ENCODE peak calls at places on chromosomes 16 and 17, in nine cellular contexts. Q is heart left ventricle; Z is pancreas; U is colonic mucosa; H is PC-9; P is CD4-positive, alpha-beta memory T cell; M is uterus; O is CD8-positive, alpha-beta T cell; J is body of pancreas. E is an unnamed sample.

GRCh38 chr16:71528257-71528656 is 2.0 kb downstream of the CHST4 start:
- DNase-seq in Q (no peak), Z (no peak), U (no peak), H (no peak), P (no peak), M (no peak), O (no peak), J (no peak), E (no peak)

GRCh38 chr17:48603959-48604769 is 622 bp downstream of the HOXB6 start:
- DNase-seq in Q (no peak), Z (no peak), U (peak; percentile 82), H (peak; percentile 68), P (no peak), M (no peak), O (no peak), J (no peak), E (no peak)

GRCh38 chr17:27968206-27968732 is 74.2 kb upstream of the NLK start:
- DNase-seq in Q (peak; percentile 69), Z (peak; percentile 82), U (no peak), H (no peak), P (no peak), M (no peak), O (no peak), J (peak; percentile 82), E (no peak)

GRCh38 chr17:78607061-78607460 is 29.9 kb upstream of the DNAH17 start:
- DNase-seq in Q (no peak), Z (no peak), U (no peak), H (no peak), P (no peak), M (no peak), O (no peak), J (no peak), E (no peak)

GRCh38 chr16:4370570-4371480 is 823 bp upstream of the VASN start:
- DNase-seq in Q (peak; percentile 78), Z (peak; percentile 61), U (peak; percentile 66), H (no peak), P (no peak), M (peak; percentile 76), O (no peak), J (peak; percentile 42), E (peak; percentile 77)

GRCh38 chr17:35749560-35750412 is 3.3 kb downstream of the GAS2L2 start:
- DNase-seq in Q (no peak), Z (no peak), U (no peak), H (no peak), P (no peak), M (no peak), O (no peak), J (no peak), E (no peak)

GRCh38 chr17:2779545-2779944 is 16.7 kb upstream of the RAP1GAP2 start:
- DNase-seq in Q (no peak), Z (no peak), U (no peak), H (no peak), P (no peak), M (no peak), O (no peak), J (no peak), E (no peak)

GRCh38 chr16:87541882-87542234 is 49.0 kb upstream of the ZCCHC14 start:
- DNase-seq in Q (no peak), Z (no peak), U (no peak), H (no peak), P (no peak), M (no peak), O (no peak), J (no peak), E (no peak)

GRCh38 chr16:4139968-4140367 is 23.7 kb upstream of the ADCY9 start:
- DNase-seq in Q (no peak), Z (no peak), U (no peak), H (no peak), P (no peak), M (no peak), O (no peak), J (no peak), E (no peak)

GRCh38 chr17:77314601-77315000 is 173.8 kb downstream of the SEC14L1 start:
- DNase-seq in Q (no peak), Z (no peak), U (no peak), H (no peak), P (no peak), M (no peak), O (no peak), J (no peak), E (no peak)

GRCh38 chr16:59688006-59688405 is 953.9 kb upstream of the GOT2 start:
- DNase-seq in Q (no peak), Z (no peak), U (no peak), H (no peak), P (no peak), M (no peak), O (no peak), J (no peak), E (no peak)

GRCh38 chr17:36778458-36778857 is 158.8 kb upstream of the LHX1 start:
- DNase-seq in Q (no peak), Z (no peak), U (no peak), H (peak; percentile 56), P (no peak), M (no peak), O (no peak), J (no peak), E (no peak)

DNA sequence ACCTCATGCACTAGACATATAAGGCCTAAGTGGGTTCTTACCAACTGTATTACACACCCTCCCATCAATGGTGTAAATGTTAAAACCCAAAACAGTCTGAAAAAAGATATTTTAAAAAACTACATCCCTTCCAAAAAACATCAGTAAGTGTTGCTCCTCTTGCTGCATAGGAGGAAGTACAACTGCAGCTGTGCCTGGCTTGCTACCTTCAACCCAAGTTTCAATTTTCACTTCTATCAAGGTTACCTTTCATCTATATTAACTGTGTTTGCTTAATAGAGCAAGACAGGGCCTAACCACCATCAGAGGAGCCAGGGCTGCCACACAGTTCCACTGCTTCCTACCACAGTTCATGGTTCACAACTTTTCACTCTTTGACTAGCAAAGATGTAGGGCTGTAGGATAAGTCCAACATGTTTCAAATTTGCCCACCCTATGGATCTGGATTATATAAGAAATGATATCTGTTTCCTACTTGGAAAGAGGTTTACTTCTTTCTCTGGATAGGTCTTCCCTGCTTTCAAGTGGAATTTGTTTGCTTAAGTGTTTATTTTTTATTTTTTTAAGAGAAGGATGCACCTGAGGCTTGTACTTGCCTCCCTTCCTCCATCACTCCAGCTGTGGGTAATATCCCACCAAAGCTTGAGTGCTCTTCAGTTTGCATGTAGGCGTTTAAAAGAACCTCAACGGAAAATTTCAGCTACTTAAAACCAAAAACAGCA is 56.7 kb downstream of the GRB7 start:
- DNase-seq in Q (no peak), Z (no peak), U (no peak), H (no peak), P (peak; percentile 67), M (no peak), O (peak; percentile 38), J (no peak), E (no peak)
- H3K27ac ChIP-seq in Q (no peak overlapping the region), Z (no peak overlapping the region), U (peak overlapping the region; percentile 20), H (no peak overlapping the region), P (peak overlapping the region; percentile 54), M (no peak overlapping the region), O (peak overlapping the region; percentile 3), J (no peak overlapping the region), E (no peak overlapping the region)

DNA sequence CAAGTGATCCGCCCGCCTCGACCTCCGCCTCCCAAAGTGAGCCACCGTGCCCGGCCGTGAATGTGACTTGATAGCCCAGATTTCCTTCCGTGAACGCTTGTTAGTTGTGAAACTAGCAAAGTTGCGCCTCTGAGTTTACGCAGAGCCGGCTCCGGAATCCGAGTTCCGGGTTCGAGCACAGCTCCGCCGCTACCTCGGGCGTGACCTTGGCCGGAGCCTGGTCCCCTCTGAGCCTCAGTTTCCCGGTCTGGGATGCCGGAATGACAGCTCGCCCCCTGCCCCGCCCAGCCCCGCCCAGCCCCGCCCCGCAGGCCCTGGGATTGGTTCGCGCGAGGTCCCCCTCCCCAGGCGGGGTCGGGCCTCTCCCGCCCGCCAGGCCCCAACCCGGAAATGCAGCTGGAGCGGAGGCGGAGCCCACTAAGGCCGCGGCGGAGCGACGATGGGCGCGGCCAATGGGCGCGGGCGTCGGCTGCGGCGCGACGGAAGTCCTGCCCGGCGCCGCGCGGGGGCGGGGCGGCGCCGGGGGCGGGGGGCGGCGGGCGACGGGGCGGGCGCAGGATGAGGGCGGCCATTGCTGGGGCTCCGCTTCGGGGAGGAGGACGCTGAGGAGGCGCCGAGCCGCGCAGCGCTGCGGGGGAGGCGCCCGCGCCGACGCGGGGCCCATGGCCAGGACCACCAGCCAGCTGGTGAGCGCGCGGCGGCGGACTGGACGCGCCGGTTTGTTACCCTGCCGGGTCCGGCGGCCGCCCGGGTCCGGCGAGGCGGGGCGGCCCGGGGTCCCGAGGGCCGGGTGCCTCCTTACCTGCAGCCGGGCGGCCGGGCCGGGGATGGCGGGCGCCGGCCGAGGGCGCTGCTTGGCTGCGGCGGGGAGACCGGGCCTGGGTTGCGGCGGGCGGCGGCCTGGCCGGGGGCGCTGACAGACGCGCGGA is at the start of gene PDPK1:
- DNase-seq in Q (peak; percentile 95), Z (peak; percentile 93), U (peak; percentile 92), H (peak; percentile 83), P (peak; percentile 96), M (peak; percentile 92), O (peak; percentile 95), J (peak; percentile 94), E (peak; percentile 95)
- H3K27ac ChIP-seq in Q (peak within 1 kb of the TSS; percentile 87), Z (peak within 1 kb of the TSS; percentile 71), U (peak within 1 kb of the TSS; percentile 92), H (peak within 1 kb of the TSS; percentile 68), P (peak within 1 kb of the TSS; percentile 64), M (peak within 1 kb of the TSS; percentile 89), O (peak within 1 kb of the TSS; percentile 63), J (peak within 1 kb of the TSS; percentile 58), E (peak within 1 kb of the TSS; percentile 92)

DNA sequence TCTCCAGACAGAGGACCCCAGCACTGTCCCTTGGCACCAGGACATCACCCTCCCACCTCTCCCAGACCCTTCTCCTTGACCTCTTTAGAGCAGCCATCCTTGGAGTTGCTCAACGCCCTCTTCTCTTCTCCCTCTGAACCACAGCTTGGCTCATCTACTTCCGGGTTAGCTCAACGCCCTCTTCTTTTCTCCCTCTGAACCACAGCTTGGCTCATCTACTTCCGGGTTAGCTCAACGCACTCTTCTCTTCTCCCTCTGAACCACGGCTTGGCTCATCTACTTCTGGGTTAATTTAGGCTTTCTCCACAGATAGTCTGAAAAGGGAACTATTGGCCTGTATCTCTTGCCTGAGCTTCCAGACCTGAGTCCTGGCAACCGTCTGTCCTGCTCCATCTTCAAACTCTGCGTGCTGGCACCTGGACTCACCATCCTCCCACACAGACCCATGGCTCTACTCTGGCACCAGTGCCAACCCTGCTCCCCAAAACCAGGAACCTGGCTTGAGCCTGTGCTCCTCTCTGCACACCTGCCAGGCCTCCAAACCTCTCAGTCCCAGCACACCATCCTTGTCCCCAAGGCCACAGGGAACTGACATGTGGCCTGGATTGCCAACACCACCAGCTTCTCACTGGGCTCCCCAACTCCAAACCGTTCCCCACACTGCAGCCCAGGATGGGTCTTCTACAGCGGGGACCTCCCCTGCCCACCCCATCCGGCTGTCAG is 25.3 kb upstream of the FAAP100 start:
- DNase-seq in Q (no peak), Z (no peak), U (no peak), H (no peak), P (no peak), M (peak; percentile 55), O (no peak), J (no peak), E (no peak)
- H3K27ac ChIP-seq in Q (no peak overlapping the region), Z (no peak overlapping the region), U (no peak overlapping the region), H (peak overlapping the region; percentile 64), P (no peak overlapping the region), M (peak overlapping the region; percentile 52), O (no peak overlapping the region), J (no peak overlapping the region), E (peak overlapping the region; percentile 35)

GRCh38 chr16:1966460-1966859 is at the start of gene RNF151:
- DNase-seq in Q (no peak), Z (no peak), U (no peak), H (no peak), P (no peak), M (no peak), O (no peak), J (no peak), E (no peak)
- H3K27ac ChIP-seq in Q (no peak within 1 kb of the TSS), Z (no peak within 1 kb of the TSS), U (peak within 1 kb of the TSS; percentile 89), H (peak within 1 kb of the TSS; percentile 55), P (peak within 1 kb of the TSS; percentile 97), M (peak within 1 kb of the TSS; percentile 95), O (peak within 1 kb of the TSS; percentile 99), J (no peak within 1 kb of the TSS), E (peak within 1 kb of the TSS; percentile 100)

E was measured in upper lobe of left lung.